ENCODE peak calls at places on chromosomes 3 and 15, in eight cellular contexts. One of them, this sample, is unnamed.

GRCh38 chr15:50697109-50697797 is 10.7 kb upstream of the TRPM7 start:
- DNase-seq in keratinocyte: no peak
- DNase-seq in HFFc6: peak
- DNase-seq in cardiac muscle cell: no peak
- DNase-seq in upper lobe of left lung: no peak
- DNase-seq in CD8-positive, alpha-beta T cell: no peak
- DNase-seq in upper lobe of right lung: no peak
- DNase-seq in A549: no peak
- DNase-seq in this sample: no peak

GRCh38 chr3:38354588-38355344 is 8.2 kb downstream of the XYLB start:
- DNase-seq in keratinocyte: peak
- DNase-seq in HFFc6: peak
- DNase-seq in cardiac muscle cell: no peak
- DNase-seq in upper lobe of left lung: no peak
- DNase-seq in CD8-positive, alpha-beta T cell: no peak
- DNase-seq in upper lobe of right lung: no peak
- DNase-seq in A549: no peak
- DNase-seq in this sample: no peak

GRCh38 chr3:37477713-37478487 is 303.5 kb upstream of the LRRFIP2 start:
- DNase-seq in keratinocyte: no peak
- DNase-seq in HFFc6: no peak
- DNase-seq in cardiac muscle cell: no peak
- DNase-seq in upper lobe of left lung: no peak
- DNase-seq in CD8-positive, alpha-beta T cell: no peak
- DNase-seq in upper lobe of right lung: no peak
- DNase-seq in A549: no peak
- DNase-seq in this sample: no peak

GRCh38 chr3:23611737-23612295 is 193.9 kb upstream of the UBE2E1 start:
- DNase-seq in keratinocyte: no peak
- DNase-seq in HFFc6: peak
- DNase-seq in cardiac muscle cell: peak
- DNase-seq in upper lobe of left lung: peak
- DNase-seq in CD8-positive, alpha-beta T cell: no peak
- DNase-seq in upper lobe of right lung: peak
- DNase-seq in A549: no peak
- DNase-seq in this sample: peak

GRCh38 chr15:64237677-64238076 is 74.9 kb upstream of the PPIB start:
- DNase-seq in keratinocyte: no peak
- DNase-seq in HFFc6: no peak
- DNase-seq in cardiac muscle cell: no peak
- DNase-seq in upper lobe of left lung: no peak
- DNase-seq in CD8-positive, alpha-beta T cell: no peak
- DNase-seq in upper lobe of right lung: no peak
- DNase-seq in A549: no peak
- DNase-seq in this sample: no peak

GRCh38 chr3:45480871-45481270 is 92.5 kb downstream of the LARS2 start:
- DNase-seq in keratinocyte: no peak
- DNase-seq in HFFc6: no peak
- DNase-seq in cardiac muscle cell: no peak
- DNase-seq in upper lobe of left lung: no peak
- DNase-seq in CD8-positive, alpha-beta T cell: no peak
- DNase-seq in upper lobe of right lung: no peak
- DNase-seq in A549: no peak
- DNase-seq in this sample: no peak

GRCh38 chr15:82044373-82045178 is 1.2 kb downstream of the MEX3B start:
- DNase-seq in keratinocyte: no peak
- DNase-seq in HFFc6: peak
- DNase-seq in cardiac muscle cell: peak
- DNase-seq in upper lobe of left lung: peak
- DNase-seq in CD8-positive, alpha-beta T cell: no peak
- DNase-seq in upper lobe of right lung: no peak
- DNase-seq in A549: peak
- DNase-seq in this sample: peak

GRCh38 chr15:66702770-66703539 is 919 bp downstream of the SMAD6 start:
- DNase-seq in keratinocyte: no peak
- DNase-seq in HFFc6: no peak
- DNase-seq in cardiac muscle cell: peak
- DNase-seq in upper lobe of left lung: peak
- DNase-seq in CD8-positive, alpha-beta T cell: no peak
- DNase-seq in upper lobe of right lung: peak
- DNase-seq in A549: no peak
- DNase-seq in this sample: peak

GRCh38 chr3:3902156-3902555 is 102.9 kb downstream of the LRRN1 start:
- DNase-seq in keratinocyte: no peak
- DNase-seq in HFFc6: no peak
- DNase-seq in cardiac muscle cell: no peak
- DNase-seq in upper lobe of left lung: no peak
- DNase-seq in CD8-positive, alpha-beta T cell: no peak
- DNase-seq in upper lobe of right lung: no peak
- DNase-seq in A549: no peak
- DNase-seq in this sample: no peak

GRCh38 chr3:16112910-16113504 is 61.5 kb upstream of the GALNT15 start:
- DNase-seq in keratinocyte: no peak
- DNase-seq in HFFc6: peak
- DNase-seq in cardiac muscle cell: no peak
- DNase-seq in upper lobe of left lung: no peak
- DNase-seq in CD8-positive, alpha-beta T cell: no peak
- DNase-seq in upper lobe of right lung: no peak
- DNase-seq in A549: no peak
- DNase-seq in this sample: no peak

GRCh38 chr15:65937476-65937875 is 68.2 kb downstream of the RAB11A start:
- DNase-seq in keratinocyte: no peak
- DNase-seq in HFFc6: peak
- DNase-seq in cardiac muscle cell: no peak
- DNase-seq in upper lobe of left lung: no peak
- DNase-seq in CD8-positive, alpha-beta T cell: no peak
- DNase-seq in upper lobe of right lung: no peak
- DNase-seq in A549: no peak
- DNase-seq in this sample: no peak

GRCh38 chr3:105957722-105958121 is 88.9 kb upstream of the CBLB start:
- DNase-seq in keratinocyte: peak
- DNase-seq in HFFc6: peak
- DNase-seq in cardiac muscle cell: no peak
- DNase-seq in upper lobe of left lung: no peak
- DNase-seq in CD8-positive, alpha-beta T cell: no peak
- DNase-seq in upper lobe of right lung: no peak
- DNase-seq in A549: no peak
- DNase-seq in this sample: no peak

GRCh38 chr3:48561045-48561736 is 2.4 kb downstream of the UCN2 start:
- DNase-seq in keratinocyte: no peak
- DNase-seq in HFFc6: peak
- DNase-seq in cardiac muscle cell: peak
- DNase-seq in upper lobe of left lung: peak
- DNase-seq in CD8-positive, alpha-beta T cell: no peak
- DNase-seq in upper lobe of right lung: peak
- DNase-seq in A549: no peak
- DNase-seq in this sample: peak
- TF ChIP-seq CTCF in keratinocyte: no peak
- TF ChIP-seq CTCF in HFFc6: peak
- TF ChIP-seq CTCF in cardiac muscle cell: peak
- TF ChIP-seq CTCF in upper lobe of left lung: peak
- TF ChIP-seq CTCF in CD8-positive, alpha-beta T cell: no peak
- TF ChIP-seq CTCF in upper lobe of right lung: peak
- TF ChIP-seq CTCF in A549: no peak
- TF ChIP-seq CTCF in this sample: no peak

DNA sequence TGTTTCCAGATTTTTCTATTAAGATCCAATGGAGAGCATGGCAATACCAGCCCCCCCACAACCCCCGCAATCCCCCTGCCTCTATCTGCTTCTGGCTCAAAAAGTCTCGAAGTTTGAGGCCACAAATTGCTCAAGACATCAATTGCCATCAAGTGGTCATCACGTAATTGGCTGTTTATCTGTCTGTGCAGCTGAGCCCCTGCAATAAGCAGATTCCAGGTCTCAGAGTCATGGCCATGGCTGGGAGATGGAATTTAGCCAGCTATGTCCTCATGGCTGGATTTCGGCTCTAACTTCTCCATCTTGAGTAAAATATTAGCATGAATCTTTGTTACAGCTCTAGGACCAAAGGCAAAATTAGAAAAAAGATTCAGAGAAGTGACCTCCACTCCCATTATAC is 22.7 kb downstream of the SSUH2 start:
- DNase-seq in keratinocyte: no peak
- DNase-seq in HFFc6: peak
- DNase-seq in cardiac muscle cell: no peak
- DNase-seq in upper lobe of left lung: no peak
- DNase-seq in CD8-positive, alpha-beta T cell: no peak
- DNase-seq in upper lobe of right lung: no peak
- DNase-seq in A549: no peak
- DNase-seq in this sample: no peak
- TF ChIP-seq CTCF in keratinocyte: no peak
- TF ChIP-seq CTCF in HFFc6: no peak
- TF ChIP-seq CTCF in cardiac muscle cell: no peak
- TF ChIP-seq CTCF in upper lobe of left lung: no peak
- TF ChIP-seq CTCF in CD8-positive, alpha-beta T cell: no peak
- TF ChIP-seq CTCF in upper lobe of right lung: no peak
- TF ChIP-seq CTCF in A549: no peak
- TF ChIP-seq CTCF in this sample: no peak

DNA sequence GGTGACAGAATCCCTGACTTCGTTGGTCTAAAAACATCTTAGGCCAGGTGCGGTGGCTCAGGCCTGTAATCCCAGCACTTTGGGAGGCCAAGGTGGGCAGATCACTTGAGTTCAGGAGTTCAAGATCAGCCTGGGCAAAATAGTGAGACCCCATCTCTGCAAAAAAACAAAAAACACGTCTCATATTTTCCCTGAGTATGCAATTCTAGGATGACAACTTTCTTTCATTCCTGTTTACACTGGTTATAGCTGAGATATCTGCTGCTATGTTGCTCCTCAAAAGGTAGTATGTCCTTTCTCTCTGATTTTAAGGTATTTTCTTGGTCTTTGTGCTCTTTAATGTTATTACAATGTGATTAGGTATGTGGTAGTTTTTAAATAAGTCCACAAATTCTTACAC is 39.3 kb downstream of the PTH1R start:
- DNase-seq in keratinocyte: no peak
- DNase-seq in HFFc6: no peak
- DNase-seq in cardiac muscle cell: no peak
- DNase-seq in upper lobe of left lung: no peak
- DNase-seq in CD8-positive, alpha-beta T cell: no peak
- DNase-seq in upper lobe of right lung: no peak
- DNase-seq in A549: no peak
- DNase-seq in this sample: no peak
- TF ChIP-seq CTCF in keratinocyte: no peak
- TF ChIP-seq CTCF in HFFc6: no peak
- TF ChIP-seq CTCF in cardiac muscle cell: no peak
- TF ChIP-seq CTCF in upper lobe of left lung: no peak
- TF ChIP-seq CTCF in CD8-positive, alpha-beta T cell: no peak
- TF ChIP-seq CTCF in upper lobe of right lung: no peak
- TF ChIP-seq CTCF in A549: no peak
- TF ChIP-seq CTCF in this sample: no peak

GRCh38 chr15:78925076-78925624 is 19.7 kb downstream of the CTSH start:
- DNase-seq in keratinocyte: no peak
- DNase-seq in HFFc6: no peak
- DNase-seq in cardiac muscle cell: no peak
- DNase-seq in upper lobe of left lung: no peak
- DNase-seq in CD8-positive, alpha-beta T cell: no peak
- DNase-seq in upper lobe of right lung: peak
- DNase-seq in A549: no peak
- DNase-seq in this sample: no peak

GRCh38 chr15:78927077-78927790 is 17.6 kb downstream of the CTSH start:
- DNase-seq in keratinocyte: no peak
- DNase-seq in HFFc6: no peak
- DNase-seq in cardiac muscle cell: no peak
- DNase-seq in upper lobe of left lung: no peak
- DNase-seq in CD8-positive, alpha-beta T cell: no peak
- DNase-seq in upper lobe of right lung: peak
- DNase-seq in A549: no peak
- DNase-seq in this sample: no peak

GRCh38 chr15:78923480-78924360 is 21.1 kb downstream of the CTSH start:
- DNase-seq in keratinocyte: no peak
- DNase-seq in HFFc6: no peak
- DNase-seq in cardiac muscle cell: no peak
- DNase-seq in upper lobe of left lung: no peak
- DNase-seq in CD8-positive, alpha-beta T cell: no peak
- DNase-seq in upper lobe of right lung: no peak
- DNase-seq in A549: no peak
- DNase-seq in this sample: no peak

GRCh38 chr15:78928616-78929093 is 16.2 kb downstream of the CTSH start:
- DNase-seq in keratinocyte: no peak
- DNase-seq in HFFc6: no peak
- DNase-seq in cardiac muscle cell: no peak
- DNase-seq in upper lobe of left lung: peak
- DNase-seq in CD8-positive, alpha-beta T cell: no peak
- DNase-seq in upper lobe of right lung: peak
- DNase-seq in A549: no peak
- DNase-seq in this sample: no peak

GRCh38 chr15:78925956-78926743 is 18.7 kb downstream of the CTSH start:
- DNase-seq in keratinocyte: no peak
- DNase-seq in HFFc6: no peak
- DNase-seq in cardiac muscle cell: no peak
- DNase-seq in upper lobe of left lung: no peak
- DNase-seq in CD8-positive, alpha-beta T cell: no peak
- DNase-seq in upper lobe of right lung: peak
- DNase-seq in A549: no peak
- DNase-seq in this sample: no peak
- TF ChIP-seq CTCF in keratinocyte: no peak
- TF ChIP-seq CTCF in HFFc6: no peak
- TF ChIP-seq CTCF in cardiac muscle cell: no peak
- TF ChIP-seq CTCF in upper lobe of left lung: no peak
- TF ChIP-seq CTCF in CD8-positive, alpha-beta T cell: no peak
- TF ChIP-seq CTCF in upper lobe of right lung: no peak
- TF ChIP-seq CTCF in A549: no peak
- TF ChIP-seq CTCF in this sample: no peak

GRCh38 chr15:27902680-27903385 is 196.3 kb downstream of the OCA2 start:
- DNase-seq in keratinocyte: no peak
- DNase-seq in HFFc6: no peak
- DNase-seq in cardiac muscle cell: no peak
- DNase-seq in upper lobe of left lung: peak
- DNase-seq in CD8-positive, alpha-beta T cell: no peak
- DNase-seq in upper lobe of right lung: no peak
- DNase-seq in A549: no peak
- DNase-seq in this sample: no peak

GRCh38 chr15:27899583-27900295 is 199.4 kb downstream of the OCA2 start:
- DNase-seq in keratinocyte: no peak
- DNase-seq in HFFc6: no peak
- DNase-seq in cardiac muscle cell: no peak
- DNase-seq in upper lobe of left lung: no peak
- DNase-seq in CD8-positive, alpha-beta T cell: no peak
- DNase-seq in upper lobe of right lung: no peak
- DNase-seq in A549: no peak
- DNase-seq in this sample: no peak

GRCh38 chr15:27897481-27897880 is 201.6 kb downstream of the OCA2 start:
- DNase-seq in keratinocyte: no peak
- DNase-seq in HFFc6: no peak
- DNase-seq in cardiac muscle cell: no peak
- DNase-seq in upper lobe of left lung: peak
- DNase-seq in CD8-positive, alpha-beta T cell: no peak
- DNase-seq in upper lobe of right lung: no peak
- DNase-seq in A549: no peak
- DNase-seq in this sample: no peak

GRCh38 chr15:27906802-27907201 is 192.3 kb downstream of the OCA2 start:
- DNase-seq in keratinocyte: no peak
- DNase-seq in HFFc6: no peak
- DNase-seq in cardiac muscle cell: no peak
- DNase-seq in upper lobe of left lung: no peak
- DNase-seq in CD8-positive, alpha-beta T cell: no peak
- DNase-seq in upper lobe of right lung: no peak
- DNase-seq in A549: no peak
- DNase-seq in this sample: no peak

GRCh38 chr15:27903405-27903804 is 195.7 kb downstream of the OCA2 start:
- DNase-seq in keratinocyte: no peak
- DNase-seq in HFFc6: no peak
- DNase-seq in cardiac muscle cell: no peak
- DNase-seq in upper lobe of left lung: no peak
- DNase-seq in CD8-positive, alpha-beta T cell: no peak
- DNase-seq in upper lobe of right lung: no peak
- DNase-seq in A549: no peak
- DNase-seq in this sample: no peak
- TF ChIP-seq CTCF in keratinocyte: no peak
- TF ChIP-seq CTCF in HFFc6: no peak
- TF ChIP-seq CTCF in cardiac muscle cell: no peak
- TF ChIP-seq CTCF in upper lobe of left lung: no peak
- TF ChIP-seq CTCF in CD8-positive, alpha-beta T cell: no peak
- TF ChIP-seq CTCF in upper lobe of right lung: no peak
- TF ChIP-seq CTCF in A549: no peak
- TF ChIP-seq CTCF in this sample: no peak